ENCODE peak calls at places on chromosome 5, in nine cellular contexts. I is germinal center; N is stimulated activated CD4-positive, alpha-beta T cell treated with anti-CD3 and anti-CD28 coated beads, Interleukin-4, amount 100 ng/mL, for 4 hours; Z is hippocampal formation; X is dermis blood vessel endothelial cell; R is fibroblast of mammary gland; F is activated T-cell treated with anti-CD3 and anti-CD28 coated beads for 48 hours; W is sigmoid colon; J is HT-29. S is an unnamed sample.

GRCh38 chr5:118883396-118883795 is 105.0 kb downstream of the DTWD2 start:
- DNase-seq in Z (no peak), F (no peak), R (no peak), X (no peak), W (no peak), N (no peak), I (no peak), J (no peak), S (no peak)

GRCh38 chr5:148208226-148208625 is 5.4 kb downstream of the SPINK6 start:
- DNase-seq in F (no peak), N (no peak), J (no peak), Z (no peak), R (no peak), I (no peak), W (no peak), X (no peak), S (no peak)

GRCh38 chr5:78888580-78889187 is 96.4 kb downstream of the ARSB start:
- DNase-seq in F (no peak), J (no peak), X (no peak), N (no peak), R (no peak), I (no peak), W (peak; percentile 76), Z (no peak), S (no peak)

GRCh38 chr5:150153957-150154617 is 1.6 kb downstream of the PDGFRB start:
- DNase-seq in I (peak; percentile 21), R (peak; percentile 75), J (no peak), Z (no peak), W (no peak), N (no peak), X (no peak), F (no peak), S (no peak)

GRCh38 chr5:163503106-163504090 is 2.0 kb upstream of the MAT2B start:
- DNase-seq in F (no peak), I (peak; percentile 14), J (peak; percentile 64), X (peak; percentile 84), W (peak; percentile 82), Z (peak; percentile 54), R (peak; percentile 89), N (peak; percentile 24), S (peak; percentile 28)

GRCh38 chr5:13278148-13278547 is 666.3 kb downstream of the DNAH5 start:
- DNase-seq in J (peak; percentile 21), W (no peak), I (no peak), Z (no peak), X (no peak), N (no peak), F (no peak), R (no peak), S (no peak)

GRCh38 chr5:20536339-20536738 is 548.3 kb upstream of the CDH18 start:
- DNase-seq in R (no peak), W (no peak), Z (no peak), I (no peak), N (no peak), X (no peak), J (no peak), F (no peak), S (no peak)

GRCh38 chr5:89556215-89557009 is 673.4 kb upstream of the MEF2C start:
- DNase-seq in J (peak; percentile 64), I (no peak), N (no peak), X (peak; percentile 1), Z (no peak), W (no peak), R (peak; percentile 93), F (no peak), S (no peak)

GRCh38 chr5:67202830-67203229 is 6.2 kb upstream of the CD180 start:
- DNase-seq in R (no peak), I (no peak), F (no peak), N (no peak), J (no peak), Z (no peak), X (no peak), W (no peak), S (no peak)

GRCh38 chr5:181170996-181171395 is 23.6 kb downstream of the OR2V2 start:
- DNase-seq in I (no peak), N (no peak), Z (no peak), X (no peak), W (no peak), J (no peak), F (no peak), R (no peak), S (no peak)

GRCh38 chr5:14447958-14448881 is 133.4 kb upstream of the OTULINL start:
- DNase-seq in F (no peak), W (no peak), N (no peak), X (peak; percentile 53), Z (no peak), R (peak; percentile 75), I (no peak), J (no peak), S (no peak)

GRCh38 chr5:149367249-149367971 is 9.6 kb downstream of the PCYOX1L start:
- DNase-seq in W (peak; percentile 84), R (peak; percentile 69), J (peak; percentile 93), Z (no peak), X (peak; percentile 83), I (peak; percentile 82), N (peak; percentile 32), F (peak; percentile 38), S (peak; percentile 89)

GRCh38 chr5:42491699-42492098 is 68.5 kb downstream of the GHR start:
- DNase-seq in R (no peak), I (no peak), N (no peak), X (no peak), W (no peak), J (no peak), Z (no peak), F (no peak), S (no peak)

GRCh38 chr5:159209438-159210305 is at the start of gene RNF145:
- DNase-seq in W (peak; percentile 92), Z (peak; percentile 65), I (peak; percentile 92), J (peak; percentile 88), X (peak; percentile 88), R (peak; percentile 83), F (peak; percentile 92), N (peak; percentile 98), S (peak; percentile 61)

GRCh38 chr5:107155667-107156066 is 515.1 kb downstream of the EFNA5 start:
- DNase-seq in J (no peak), X (no peak), N (no peak), F (no peak), Z (no peak), W (no peak), I (no peak), R (no peak), S (no peak)

GRCh38 chr5:72248352-72249032 is 71.5 kb downstream of the MRPS27 start:
- DNase-seq in X (peak; percentile 93), Z (peak; percentile 67), N (no peak), W (peak; percentile 75), J (peak; percentile 49), R (peak; percentile 95), F (no peak), I (no peak), S (no peak)

GRCh38 chr5:94111209-94112004 is 370.0 kb upstream of the POU5F2 start:
- DNase-seq in X (peak; percentile 90), I (peak; percentile 93), N (peak; percentile 92), Z (peak; percentile 91), F (peak; percentile 90), W (peak; percentile 97), R (peak; percentile 95), J (peak; percentile 93), S (peak; percentile 84)

GRCh38 chr5:154285661-154286408 is 95.3 kb downstream of the GALNT10 start:
- DNase-seq in W (no peak), F (no peak), R (peak; percentile 52), N (no peak), Z (no peak), X (peak; percentile 31), J (no peak), I (no peak), S (no peak)

GRCh38 chr5:145681686-145682085 is 153.5 kb downstream of the PRELID2 start:
- DNase-seq in X (peak; percentile 84), Z (peak; percentile 59), N (no peak), F (no peak), I (peak; percentile 40), J (peak; percentile 80), W (no peak), R (peak; percentile 78), S (peak; percentile 23)

GRCh38 chr5:54610197-54610898 is 92.8 kb downstream of the SNX18 start:
- DNase-seq in I (peak; percentile 65), Z (no peak), F (no peak), R (no peak), W (no peak), J (no peak), X (peak; percentile 53), N (peak; percentile 15), S (no peak)

GRCh38 chr5:4306029-4306428 is 710.4 kb downstream of the IRX1 start:
- DNase-seq in W (no peak), J (no peak), Z (no peak), I (no peak), N (no peak), X (no peak), R (no peak), F (no peak), S (no peak)

S was measured in HuH-7.5.